ENCODE peak calls at places on chromosomes 11 and 22, in ten cellular contexts. C is CD4-positive, CD25-positive, alpha-beta regulatory T cell; J is iPS DF 6.9; N is CD4-positive, alpha-beta memory T cell; M is A549; V is AG04450; S is epithelial cell of esophagus; B is fibroblast of lung; R is PC-9; D is AG10803. P is an unnamed sample.

GRCh38 chr22:40482886-40483285 is 112.5 kb downstream of the SGSM3 start:
- DNase-seq in C (no peak), J (no peak), N (no peak), M (no peak), V (no peak), S (peak), B (no peak), R (no peak), D (no peak), P (no peak)

GRCh38 chr22:22770280-22770871 is 117.2 kb upstream of the IGLL5 start:
- DNase-seq in C (no peak), J (no peak), N (peak), M (peak), V (no peak), S (peak), B (peak), R (no peak), D (no peak), P (no peak)

GRCh38 chr11:73260127-73260457 is 12.0 kb upstream of the P2RY6 start:
- DNase-seq in C (no peak), J (no peak), N (no peak), M (no peak), V (no peak), S (no peak), B (no peak), R (no peak), D (no peak), P (no peak)

GRCh38 chr11:121494355-121495099 is 41.8 kb upstream of the SORL1-AS1 start:
- DNase-seq in C (no peak), J (no peak), N (peak), M (no peak), V (no peak), S (peak), B (no peak), R (no peak), D (no peak), P (no peak)

GRCh38 chr11:111585371-111585770 is 16.9 kb upstream of the SIK2 start:
- DNase-seq in C (no peak), J (no peak), N (no peak), M (no peak), V (no peak), S (peak), B (peak), R (no peak), D (peak), P (no peak)

GRCh38 chr11:129352627-129353026 is 23.0 kb upstream of the BARX2 start:
- DNase-seq in C (no peak), J (no peak), N (no peak), M (no peak), V (no peak), S (no peak), B (no peak), R (no peak), D (no peak), P (no peak)

GRCh38 chr11:122863704-122864326 is 18.7 kb upstream of the JHY start:
- DNase-seq in C (no peak), J (no peak), N (peak), M (peak), V (no peak), S (peak), B (peak), R (no peak), D (peak), P (no peak)

GRCh38 chr11:96306933-96307747 is 35.9 kb downstream of the MAML2 start:
- DNase-seq in C (no peak), J (no peak), N (no peak), M (peak), V (peak), S (peak), B (peak), R (peak), D (peak), P (peak)

GRCh38 chr11:6377902-6378694 is 12.2 kb upstream of the SMPD1 start:
- DNase-seq in C (no peak), J (no peak), N (no peak), M (no peak), V (no peak), S (no peak), B (no peak), R (no peak), D (no peak), P (no peak)

GRCh38 chr11:3939651-3940190 is 84.3 kb downstream of the STIM1 start:
- DNase-seq in C (no peak), J (no peak), N (no peak), M (no peak), V (no peak), S (no peak), B (peak), R (no peak), D (peak), P (no peak)

GRCh38 chr11:68839953-68840641 is 1.6 kb downstream of the CPT1A start:
- DNase-seq in C (no peak), J (no peak), N (peak), M (no peak), V (no peak), S (no peak), B (no peak), R (peak), D (peak), P (no peak)

GRCh38 chr11:123047947-123048293 is 14.0 kb downstream of the HSPA8 start:
- DNase-seq in C (no peak), J (no peak), N (no peak), M (no peak), V (no peak), S (no peak), B (no peak), R (no peak), D (no peak), P (no peak)

GRCh38 chr11:44339530-44339883 is 29.6 kb upstream of the ALX4 start:
- DNase-seq in C (no peak), J (no peak), N (no peak), M (no peak), V (no peak), S (no peak), B (no peak), R (no peak), D (no peak), P (no peak)

GRCh38 chr11:86214710-86215109 is 29.8 kb upstream of the EED start:
- DNase-seq in C (no peak), J (no peak), N (no peak), M (no peak), V (no peak), S (peak), B (no peak), R (no peak), D (no peak), P (no peak)

GRCh38 chr22:48316245-48316875 is 1511.3 kb downstream of the BRD1 start:
- DNase-seq in C (no peak), J (no peak), N (no peak), M (no peak), V (no peak), S (no peak), B (no peak), R (no peak), D (no peak), P (no peak)

DNA sequence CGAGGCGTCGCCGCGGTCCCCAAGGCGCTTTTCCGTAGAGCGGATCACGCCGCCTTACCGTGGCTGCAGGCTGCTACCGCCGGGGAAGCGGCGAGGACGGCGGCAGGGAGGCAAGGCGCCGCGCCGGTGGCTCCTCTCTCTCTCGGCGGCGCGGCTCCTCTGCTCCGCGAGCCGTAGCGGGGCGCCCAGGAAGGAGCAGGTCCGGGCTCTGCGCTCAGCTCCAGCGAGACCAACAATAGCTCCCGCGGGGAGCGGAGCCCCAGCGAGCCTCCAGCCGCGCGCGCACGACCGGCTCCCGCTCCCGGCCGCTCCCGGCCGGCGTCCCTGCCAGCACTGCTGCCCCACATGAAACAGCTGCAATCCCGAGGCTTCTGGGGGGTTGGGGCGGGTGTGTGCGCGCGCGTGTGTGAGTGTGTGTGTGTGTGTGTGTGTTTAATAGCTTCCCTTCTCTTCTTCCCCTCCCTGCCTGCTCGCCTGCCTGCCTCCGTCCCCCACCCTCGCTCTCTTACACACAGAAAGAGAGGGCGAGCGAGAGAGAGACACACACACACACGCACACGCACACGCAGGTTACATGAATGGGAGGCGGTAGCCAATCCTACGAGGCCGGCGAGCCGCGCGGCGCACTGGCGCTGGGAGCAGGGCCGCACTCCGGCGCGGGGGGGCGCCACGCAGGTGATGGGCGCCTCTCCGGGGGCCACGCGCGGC is at the start of gene TENM4:
- DNase-seq in C (no peak), J (no peak), N (no peak), M (no peak), V (peak), S (peak), B (peak), R (no peak), D (peak), P (no peak)
- H3K4me3 ChIP-seq in C (no peak), J (peak), N (no peak), M (peak), V (peak), S (peak), B (peak), R (no peak), D (peak), P (peak)

GRCh38 chr11:127000991-127001390 is 421 bp upstream of the KIRREL3 start:
- DNase-seq in C (no peak), J (no peak), N (no peak), M (no peak), V (no peak), S (no peak), B (no peak), R (no peak), D (peak), P (no peak)

GRCh38 chr11:126997196-126997595 is 3.4 kb downstream of the KIRREL3 start:
- DNase-seq in C (no peak), J (no peak), N (no peak), M (no peak), V (no peak), S (no peak), B (no peak), R (no peak), D (peak), P (no peak)

GRCh38 chr11:126997641-126998040 is 2.9 kb downstream of the KIRREL3 start:
- DNase-seq in C (no peak), J (no peak), N (no peak), M (no peak), V (no peak), S (no peak), B (no peak), R (no peak), D (no peak), P (no peak)

GRCh38 chr11:127000291-127000968 is at the start of gene KIRREL3:
- DNase-seq in C (no peak), J (no peak), N (no peak), M (peak), V (no peak), S (no peak), B (peak), R (no peak), D (peak), P (no peak)

GRCh38 chr11:126999366-126999765 is 1.2 kb downstream of the KIRREL3 start:
- DNase-seq in C (no peak), J (no peak), N (no peak), M (no peak), V (no peak), S (no peak), B (no peak), R (peak), D (no peak), P (no peak)
- H3K4me3 ChIP-seq in C (no peak), J (no peak), N (no peak), M (peak), V (peak), S (no peak), B (peak), R (no peak), D (peak), P (no peak)

GRCh38 chr11:78046486-78046854 is 17.2 kb upstream of the THRSP start:
- DNase-seq in C (no peak), J (no peak), N (no peak), M (no peak), V (no peak), S (no peak), B (no peak), R (no peak), D (no peak), P (no peak)
- H3K4me3 ChIP-seq in C (no peak), J (no peak), N (no peak), M (no peak), V (no peak), S (no peak), B (no peak), R (peak), D (no peak), P (no peak)

GRCh38 chr11:18721576-18722292 is 4.3 kb downstream of the IGSF22 start:
- DNase-seq in C (peak), J (peak), N (peak), M (peak), V (no peak), S (peak), B (peak), R (peak), D (peak), P (peak)
- H3K4me3 ChIP-seq in C (peak), J (peak), N (peak), M (peak), V (peak), S (peak), B (peak), R (peak), D (peak), P (peak)

GRCh38 chr11:106072804-106073203 is 4.3 kb downstream of the KBTBD3 start:
- DNase-seq in C (no peak), J (no peak), N (no peak), M (no peak), V (no peak), S (no peak), B (no peak), R (no peak), D (no peak), P (no peak)

GRCh38 chr11:106082096-106082495 is 4.6 kb downstream of the AASDHPPT start:
- DNase-seq in C (no peak), J (no peak), N (no peak), M (no peak), V (no peak), S (no peak), B (no peak), R (no peak), D (no peak), P (no peak)

GRCh38 chr11:106076421-106076922 is 675 bp downstream of the KBTBD3 start:
- DNase-seq in C (peak), J (no peak), N (no peak), M (no peak), V (no peak), S (peak), B (no peak), R (no peak), D (no peak), P (no peak)

GRCh38 chr11:106077609-106078517 is at the start of gene AASDHPPT:
- DNase-seq in C (no peak), J (no peak), N (no peak), M (peak), V (no peak), S (peak), B (peak), R (peak), D (peak), P (no peak)

GRCh38 chr11:106076923-106077608 is at the start of gene KBTBD3:
- DNase-seq in C (peak), J (peak), N (peak), M (peak), V (peak), S (peak), B (peak), R (peak), D (peak), P (peak)
- H3K4me3 ChIP-seq in C (peak), J (peak), N (peak), M (peak), V (peak), S (peak), B (peak), R (peak), D (peak), P (peak)

DNA sequence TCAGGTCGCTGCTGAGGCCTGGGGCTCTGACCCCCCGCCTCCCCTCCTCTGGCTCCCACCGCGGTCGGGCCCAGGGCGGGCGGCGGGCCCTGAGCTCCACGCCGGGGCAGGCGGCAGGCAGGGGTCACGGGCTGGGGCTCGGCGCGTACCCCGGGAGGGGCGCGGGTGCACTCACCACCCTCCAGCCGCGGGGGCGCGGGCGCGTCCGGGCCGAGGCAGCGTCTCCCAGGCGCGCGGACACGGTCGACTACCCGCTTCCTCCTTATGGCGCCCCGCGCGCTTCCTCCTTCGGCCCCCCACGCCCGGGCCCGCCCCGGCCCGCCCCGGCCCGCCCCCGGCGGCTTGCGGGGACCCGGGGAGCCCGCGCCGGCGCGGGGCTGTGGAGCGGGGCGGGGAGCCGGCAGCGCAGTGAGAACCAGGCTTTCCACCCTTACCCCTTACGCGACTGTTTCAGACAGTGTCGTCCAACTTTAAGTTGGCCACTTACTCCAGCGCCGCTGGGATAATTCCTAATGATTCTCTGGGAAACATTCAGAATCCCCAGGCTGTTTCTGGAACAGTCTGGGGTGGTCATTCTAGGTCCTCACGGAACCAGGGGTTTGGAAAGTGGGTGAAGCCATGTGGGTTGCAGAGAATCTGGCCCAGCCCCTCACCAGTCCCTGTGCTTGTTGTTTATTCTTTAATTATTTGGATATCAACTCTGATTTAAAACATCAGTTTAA is at the start of gene BID:
- DNase-seq in C (peak), J (no peak), N (peak), M (no peak), V (no peak), S (peak), B (no peak), R (no peak), D (no peak), P (no peak)
- H3K4me3 ChIP-seq in C (peak), J (peak), N (peak), M (peak), V (peak), S (peak), B (peak), R (peak), D (peak), P (peak)